ENCODE peak calls at places on chromosome 6, in seven cellular contexts. S, F, O, X, I, K and E are unnamed samples.

GRCh38 chr6:33781105-33781975 is 7.6 kb downstream of the LEMD2 start:
- DNase-seq in S (peak; percentile 54), O (no peak), K (no peak), I (no peak), F (no peak), X (no peak), E (no peak)

GRCh38 chr6:36679043-36679821 is 718 bp downstream of the CDKN1A start:
- DNase-seq in X (no peak), K (peak; percentile 67), O (peak; percentile 68), I (peak; percentile 63), F (peak; percentile 79), S (peak; percentile 85), E (peak; percentile 94)

GRCh38 chr6:87049779-87050178 is 45.1 kb downstream of the CGA start:
- DNase-seq in X (no peak), O (no peak), K (no peak), I (no peak), F (no peak), S (no peak), E (no peak)

GRCh38 chr6:154403803-154404202 is 47.2 kb upstream of the IPCEF1 start:
- DNase-seq in O (no peak), F (no peak), X (no peak), I (peak; percentile 82), S (no peak), K (peak; percentile 44), E (no peak)

GRCh38 chr6:167153523-167153959 is 4.2 kb downstream of the GPR31 start:
- DNase-seq in X (no peak), O (no peak), S (peak; percentile 21), F (no peak), I (peak; percentile 5), K (no peak), E (no peak)

GRCh38 chr6:150537893-150538292 is 61.8 kb upstream of the PLEKHG1 start:
- DNase-seq in S (no peak), O (peak; percentile 18), X (no peak), K (no peak), F (no peak), I (no peak), E (peak; percentile 70)

GRCh38 chr6:45479834-45480696 is 102.3 kb upstream of the SUPT3H start:
- DNase-seq in O (no peak), F (no peak), S (no peak), X (no peak), I (peak; percentile 88), K (no peak), E (no peak)

GRCh38 chr6:167907837-167908681 is 81.3 kb downstream of the AFDN start:
- DNase-seq in I (peak; percentile 28), K (peak; percentile 20), S (no peak), O (no peak), X (no peak), F (no peak), E (no peak)

GRCh38 chr6:33272358-33273128 is 668 bp downstream of the RPS18 start:
- DNase-seq in I (no peak), K (no peak), F (no peak), O (no peak), X (no peak), S (no peak), E (no peak)

GRCh38 chr6:163427498-163428254 is 13.2 kb downstream of the QKI start:
- DNase-seq in K (peak; percentile 80), O (no peak), X (no peak), I (peak; percentile 82), S (no peak), F (no peak), E (no peak)

GRCh38 chr6:163249651-163250101 is 164.8 kb upstream of the QKI start:
- DNase-seq in O (no peak), X (no peak), F (no peak), I (no peak), S (no peak), K (no peak), E (no peak)

GRCh38 chr6:12605888-12606345 is 110.7 kb upstream of the PHACTR1 start:
- DNase-seq in S (peak; percentile 67), K (peak; percentile 60), I (peak; percentile 75), X (no peak), F (no peak), O (peak; percentile 40), E (no peak)

GRCh38 chr6:74368746-74369145 is 672.7 kb downstream of the CD109 start:
- DNase-seq in K (no peak), X (no peak), F (no peak), O (no peak), I (peak; percentile 73), S (no peak), E (no peak)

GRCh38 chr6:63348836-63349235 is 29.1 kb upstream of the LGSN start:
- DNase-seq in K (no peak), I (no peak), O (no peak), F (no peak), S (no peak), X (no peak), E (no peak)

GRCh38 chr6:111918825-111919224 is 45.6 kb upstream of the FYN start:
- DNase-seq in F (no peak), O (no peak), I (peak; percentile 79), K (no peak), X (no peak), S (no peak), E (no peak)

GRCh38 chr6:142381845-142382378 is 80.1 kb downstream of the ADGRG6 start:
- DNase-seq in S (no peak), X (no peak), F (no peak), K (no peak), O (no peak), I (peak; percentile 13), E (no peak)

GRCh38 chr6:38796850-38797249 is 81.7 kb downstream of the DNAH8 start:
- DNase-seq in K (no peak), S (no peak), O (no peak), F (no peak), I (no peak), X (no peak), E (no peak)

GRCh38 chr6:31474871-31475286 is 23.1 kb upstream of the MICB start:
- DNase-seq in I (no peak), S (no peak), X (no peak), F (no peak), K (peak; percentile 37), O (no peak), E (peak; percentile 48)

GRCh38 chr6:33868143-33868542 is 64.3 kb upstream of the MLN start:
- DNase-seq in K (no peak), S (no peak), I (no peak), F (no peak), X (no peak), O (no peak), E (no peak)

GRCh38 chr6:156787569-156788492 is 10.7 kb downstream of the ARID1B start:
- DNase-seq in K (no peak), F (no peak), S (no peak), X (no peak), I (no peak), O (no peak), E (no peak)

GRCh38 chr6:156786652-156787051 is 9.5 kb downstream of the ARID1B start:
- DNase-seq in F (no peak), K (no peak), X (no peak), I (no peak), O (no peak), S (no peak), E (no peak)

GRCh38 chr6:156791261-156791850 is 14.2 kb downstream of the ARID1B start:
- DNase-seq in O (no peak), X (no peak), S (peak; percentile 46), I (peak; percentile 52), K (peak; percentile 88), F (no peak), E (no peak)

GRCh38 chr6:156790711-156791110 is 13.5 kb downstream of the ARID1B start:
- DNase-seq in I (no peak), K (no peak), F (no peak), S (no peak), O (no peak), X (no peak), E (no peak)

GRCh38 chr6:156789081-156789943 is 12.1 kb downstream of the ARID1B start:
- DNase-seq in X (no peak), I (no peak), K (no peak), O (no peak), F (no peak), S (no peak), E (no peak)
- TF ChIP-seq POLR2A in X (no peak), I (no peak), K (no peak), O (no peak), F (no peak), S (no peak), E (no peak)

DNA sequence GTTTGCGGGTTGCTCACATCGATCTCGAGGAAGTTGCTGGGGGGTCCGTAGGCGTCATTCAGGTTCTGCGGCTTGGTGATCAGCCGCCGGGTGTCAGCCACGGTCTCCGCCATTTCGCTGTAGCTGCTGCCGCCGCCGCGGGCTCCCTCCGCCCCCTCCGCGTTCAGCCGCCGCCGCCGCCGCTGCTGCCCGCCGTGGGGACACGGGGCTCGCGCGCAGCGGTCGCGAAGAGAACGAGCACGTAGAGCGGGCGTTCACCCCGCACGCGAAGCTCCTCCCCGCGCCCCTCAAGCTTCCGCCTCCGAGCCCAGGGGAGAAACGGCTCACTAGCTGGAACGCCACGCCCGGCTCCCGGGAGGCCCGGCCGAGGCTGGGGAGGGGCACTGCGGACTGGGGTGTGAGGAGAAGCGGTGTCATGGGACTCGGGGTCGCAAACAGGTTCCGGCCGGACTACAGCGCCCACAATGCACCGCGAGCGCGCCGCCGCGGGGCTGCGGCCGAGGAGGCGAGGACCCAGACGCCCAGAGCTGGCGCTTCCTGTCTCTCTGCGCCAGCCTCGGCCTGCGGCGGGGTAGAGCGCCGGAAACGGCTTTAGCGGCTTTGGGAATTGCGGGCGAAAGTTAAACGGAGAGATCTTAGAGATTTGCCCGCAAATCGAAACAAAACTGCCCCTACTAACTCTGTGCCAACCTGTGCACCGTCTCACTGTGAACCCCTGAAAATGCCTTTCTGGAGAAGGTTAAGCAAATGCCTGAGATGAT is at the start of gene SNX3:
- DNase-seq in K (peak; percentile 98), S (peak; percentile 97), O (peak; percentile 93), I (peak; percentile 96), F (peak; percentile 98), X (no peak), E (peak; percentile 97)
- TF ChIP-seq POLR2A in K (peak; percentile 94), S (peak; percentile 87), O (peak; percentile 52), I (peak; percentile 58), F (peak; percentile 53), X (no peak), E (peak; percentile 52)

GRCh38 chr6:7880718-7881107 is 29.9 kb downstream of the TXNDC5 start:
- DNase-seq in I (no peak), X (no peak), K (no peak), F (no peak), O (no peak), S (no peak), E (no peak)

GRCh38 chr6:7879043-7879442 is 31.5 kb downstream of the TXNDC5 start:
- DNase-seq in K (no peak), I (no peak), F (no peak), O (no peak), X (no peak), S (no peak), E (no peak)

GRCh38 chr6:7878401-7878964 is 32.1 kb downstream of the TXNDC5 start:
- DNase-seq in F (no peak), O (no peak), K (no peak), X (no peak), S (no peak), I (no peak), E (no peak)

GRCh38 chr6:7879980-7880717 is 30.4 kb downstream of the TXNDC5 start:
- DNase-seq in F (no peak), O (no peak), X (no peak), I (no peak), S (no peak), K (no peak), E (no peak)

GRCh38 chr6:7879579-7879978 is 31.0 kb downstream of the TXNDC5 start:
- DNase-seq in K (no peak), O (no peak), I (no peak), X (no peak), F (no peak), S (no peak), E (no peak)
- TF ChIP-seq POLR2A in K (no peak), O (no peak), I (no peak), X (no peak), F (no peak), S (no peak), E (no peak)

GRCh38 chr6:52361347-52361944 is 505 bp upstream of the PAQR8 start:
- DNase-seq in S (peak; percentile 26), K (peak; percentile 64), X (no peak), F (peak; percentile 77), I (peak; percentile 4), O (no peak), E (no peak)
- TF ChIP-seq POLR2A in S (no peak), K (no peak), X (no peak), F (no peak), I (no peak), O (no peak), E (no peak)